ENCODE peak calls at places on chromosome 12, in eight cellular contexts. Q is activated T-cell treated with anti-CD3 and anti-CD28 coated beads, Interleukin-2, amount 50 U/mL, for 4 hours; E is stimulated activated CD8-positive, alpha-beta memory T cell treated with anti-CD3 and anti-CD28 coated beads, Interleukin-12 subunit alpha, Interleukin-12 subunit beta, amount 100 ng/mL, for 1 hour; J is HS-27A; Z is GM10248; G is activated CD4-positive, alpha-beta T cell treated with anti-CD3 and anti-CD28 coated beads for 48 hours; C is myocyte; S is NCI-H774. D is an unnamed sample.

GRCh38 chr12:91380651-91381050 is 198.0 kb upstream of the DCN start:
- DNase-seq in Q (no peak), E (no peak), J (no peak), Z (no peak), G (no peak), C (no peak), S (no peak), D (no peak)

GRCh38 chr12:98002887-98003493 is 512.4 kb upstream of the TMPO start:
- DNase-seq in Q (no peak), E (no peak), J (no peak), Z (peak), G (peak), C (peak), S (peak), D (peak)

GRCh38 chr12:76037130-76038105 is 5.8 kb upstream of the PHLDA1 start:
- DNase-seq in Q (peak), E (no peak), J (no peak), Z (peak), G (peak), C (peak), S (peak), D (no peak)

GRCh38 chr12:112992541-112993398 is 14.5 kb downstream of the OAS2 start:
- DNase-seq in Q (peak), E (no peak), J (peak), Z (peak), G (peak), C (peak), S (peak), D (peak)

GRCh38 chr12:83763425-83763824 is 1076.7 kb downstream of the TMTC2 start:
- DNase-seq in Q (no peak), E (no peak), J (no peak), Z (no peak), G (no peak), C (no peak), S (no peak), D (no peak)

GRCh38 chr12:78470354-78471195 is 394.0 kb upstream of the SYT1 start:
- DNase-seq in Q (no peak), E (no peak), J (peak), Z (no peak), G (no peak), C (peak), S (peak), D (no peak)

GRCh38 chr12:63319386-63319785 is 168.4 kb upstream of the AVPR1A start:
- DNase-seq in Q (no peak), E (no peak), J (no peak), Z (no peak), G (no peak), C (no peak), S (no peak), D (no peak)

GRCh38 chr12:26623136-26623535 is 209.9 kb downstream of the ITPR2 start:
- DNase-seq in Q (no peak), E (no peak), J (no peak), Z (no peak), G (peak), C (peak), S (no peak), D (no peak)

GRCh38 chr12:42023733-42024494 is 120.8 kb downstream of the GXYLT1 start:
- DNase-seq in Q (peak), E (peak), J (peak), Z (peak), G (peak), C (peak), S (peak), D (peak)

GRCh38 chr12:105226219-105226618 is 9.8 kb downstream of the APPL2 start:
- DNase-seq in Q (no peak), E (no peak), J (peak), Z (peak), G (peak), C (peak), S (no peak), D (no peak)

GRCh38 chr12:69947922-69948321 is 122.9 kb downstream of the MYRFL start:
- DNase-seq in Q (no peak), E (no peak), J (no peak), Z (no peak), G (no peak), C (no peak), S (no peak), D (no peak)

GRCh38 chr12:84619053-84619452 is 293.5 kb downstream of the SLC6A15 start:
- DNase-seq in Q (no peak), E (no peak), J (no peak), Z (no peak), G (no peak), C (no peak), S (no peak), D (no peak)

GRCh38 chr12:49883065-49883464 is 20.6 kb downstream of the FAIM2 start:
- DNase-seq in Q (no peak), E (no peak), J (no peak), Z (no peak), G (no peak), C (no peak), S (no peak), D (no peak)

GRCh38 chr12:5262885-5263284 is 169.0 kb upstream of the NTF3 start:
- DNase-seq in Q (no peak), E (no peak), J (no peak), Z (no peak), G (no peak), C (peak), S (no peak), D (no peak)

GRCh38 chr12:25135531-25136154 is 59.3 kb downstream of the DNAI7 start:
- DNase-seq in Q (no peak), E (no peak), J (no peak), Z (no peak), G (peak), C (no peak), S (no peak), D (peak)